ENCODE peak calls at places on chromosome 16, in seven cellular contexts. F, E, M, N, I, J and V are unnamed samples.
A peak's percentile ranks its signal among the peaks of the same experiment; 100 is the strongest.

GRCh38 chr16:82439678-82440293 is 187.0 kb upstream of the CDH13 start:
- DNase-seq in F (no peak), E (no peak), M (peak; percentile 29), N (no peak), I (no peak), J (no peak), V (no peak)

GRCh38 chr16:2183671-2184070 is 12.7 kb downstream of the CASKIN1 start:
- DNase-seq in F (no peak), E (no peak), M (no peak), N (no peak), I (no peak), J (no peak), V (no peak)

GRCh38 chr16:84088695-84089395 is 27.9 kb downstream of the MBTPS1 start:
- DNase-seq in F (peak; percentile 30), E (no peak), M (no peak), N (no peak), I (no peak), J (no peak), V (peak; percentile 85)

GRCh38 chr16:64445649-64446048 is 676.2 kb downstream of the CDH11 start:
- DNase-seq in F (no peak), E (no peak), M (no peak), N (no peak), I (no peak), J (no peak), V (no peak)

GRCh38 chr16:35391328-35391727 is 1931.9 kb downstream of the TP53TG3F start:
- DNase-seq in F (peak; percentile 59), E (peak; percentile 3), M (no peak), N (peak; percentile 65), I (no peak), J (peak; percentile 64), V (peak; percentile 47)

GRCh38 chr16:58377932-58378331 is 14.3 kb upstream of the GINS3 start:
- DNase-seq in F (no peak), E (no peak), M (no peak), N (no peak), I (no peak), J (no peak), V (no peak)

GRCh38 chr16:89623511-89624232 is 10.2 kb downstream of the DPEP1 start:
- DNase-seq in F (no peak), E (no peak), M (no peak), N (no peak), I (no peak), J (no peak), V (no peak)

GRCh38 chr16:59148756-59149155 is 414.6 kb upstream of the GOT2 start:
- DNase-seq in F (no peak), E (no peak), M (no peak), N (no peak), I (no peak), J (no peak), V (no peak)

GRCh38 chr16:57667526-57668258 is 414 bp upstream of the ADGRG3 start:
- DNase-seq in F (peak; percentile 42), E (no peak), M (no peak), N (no peak), I (no peak), J (peak; percentile 78), V (no peak)

GRCh38 chr16:66516808-66517585 is 32.9 kb downstream of the TK2 start:
- DNase-seq in F (peak; percentile 98), E (peak; percentile 44), M (peak; percentile 82), N (peak; percentile 56), I (peak; percentile 95), J (peak; percentile 98), V (peak; percentile 99)

GRCh38 chr16:3514621-3515020 is 13.8 kb downstream of the CLUAP1 start:
- DNase-seq in F (no peak), E (no peak), M (no peak), N (no peak), I (peak; percentile 16), J (peak; percentile 13), V (no peak)

GRCh38 chr16:82748026-82748425 is 121.3 kb downstream of the CDH13 start:
- DNase-seq in F (peak; percentile 31), E (peak; percentile 79), M (no peak), N (no peak), I (peak; percentile 47), J (no peak), V (no peak)

GRCh38 chr16:70706948-70707465 is 21.2 kb upstream of the MTSS2 start:
- DNase-seq in F (peak; percentile 80), E (no peak), M (peak; percentile 74), N (no peak), I (peak; percentile 45), J (no peak), V (no peak)

GRCh38 chr16:85428899-85429775 is 184.0 kb upstream of the GSE1 start:
- DNase-seq in F (no peak), E (no peak), M (no peak), N (no peak), I (no peak), J (no peak), V (no peak)

GRCh38 chr16:14003119-14003570 is 68.0 kb upstream of the MRTFB start:
- DNase-seq in F (peak; percentile 65), E (no peak), M (peak; percentile 13), N (peak; percentile 86), I (peak; percentile 58), J (peak; percentile 57), V (no peak)

GRCh38 chr16:81543571-81543970 is 99.0 kb downstream of the CMIP start:
- DNase-seq in F (no peak), E (no peak), M (no peak), N (no peak), I (no peak), J (no peak), V (no peak)

GRCh38 chr16:84382396-84382795 is 14.1 kb downstream of the ATP2C2 start:
- DNase-seq in F (no peak), E (no peak), M (no peak), N (no peak), I (no peak), J (no peak), V (no peak)

GRCh38 chr16:53695070-53695469 is 8.6 kb downstream of the RPGRIP1L start:
- DNase-seq in F (no peak), E (no peak), M (no peak), N (no peak), I (peak; percentile 64), J (no peak), V (no peak)

GRCh38 chr16:19108409-19109287 is 5.1 kb upstream of the ITPRIPL2 start:
- DNase-seq in F (no peak), E (no peak), M (no peak), N (no peak), I (no peak), J (no peak), V (no peak)

GRCh38 chr16:58499615-58500328 is at the start of gene NDRG4:
- DNase-seq in F (peak; percentile 90), E (peak; percentile 86), M (peak; percentile 82), N (peak; percentile 87), I (peak; percentile 77), J (peak; percentile 74), V (no peak)

GRCh38 chr16:19241512-19241911 is 44.0 kb upstream of the CLEC19A start:
- DNase-seq in F (no peak), E (no peak), M (no peak), N (no peak), I (no peak), J (no peak), V (no peak)

GRCh38 chr16:51876934-51877333 is 670.0 kb downstream of the TOX3 start:
- DNase-seq in F (peak; percentile 75), E (no peak), M (no peak), N (no peak), I (no peak), J (no peak), V (no peak)

GRCh38 chr16:50297301-50298074 is 31.1 kb downstream of the ADCY7 start:
- DNase-seq in F (no peak), E (peak; percentile 41), M (no peak), N (peak; percentile 57), I (no peak), J (no peak), V (no peak)

GRCh38 chr16:17994027-17994426 is 342.5 kb downstream of the NPIPA8 start:
- DNase-seq in F (no peak), E (no peak), M (no peak), N (no peak), I (no peak), J (no peak), V (no peak)

GRCh38 chr16:49441366-49441780 is 67.8 kb downstream of the C16orf78 start:
- DNase-seq in F (peak; percentile 25), E (no peak), M (no peak), N (peak; percentile 88), I (no peak), J (no peak), V (peak; percentile 94)

GRCh38 chr16:11117576-11118211 is 138.3 kb downstream of the SOCS1 start:
- DNase-seq in F (no peak), E (no peak), M (no peak), N (no peak), I (no peak), J (no peak), V (no peak)

GRCh38 chr16:55944377-55944802 is 69.2 kb upstream of the CES5A start:
- DNase-seq in F (peak; percentile 52), E (peak; percentile 56), M (peak; percentile 14), N (peak; percentile 8), I (peak; percentile 25), J (peak; percentile 67), V (peak; percentile 24)

GRCh38 chr16:48143816-48144215 is 12.0 kb downstream of the ABCC12 start:
- DNase-seq in F (no peak), E (no peak), M (no peak), N (no peak), I (no peak), J (no peak), V (no peak)

GRCh38 chr16:75127713-75128415 is 11.3 kb upstream of the LDHD start:
- DNase-seq in F (no peak), E (no peak), M (no peak), N (no peak), I (no peak), J (no peak), V (no peak)

GRCh38 chr16:87558682-87559081 is 43.6 kb upstream of the JPH3 start:
- DNase-seq in F (no peak), E (no peak), M (no peak), N (no peak), I (no peak), J (no peak), V (no peak)

GRCh38 chr16:87032554-87032953 is 284.6 kb downstream of the C16orf95 start:
- DNase-seq in F (no peak), E (no peak), M (no peak), N (no peak), I (no peak), J (no peak), V (no peak)

GRCh38 chr16:12120331-12120981 is 143.9 kb downstream of the SNX29 start:
- DNase-seq in F (peak; percentile 95), E (peak; percentile 33), M (no peak), N (peak; percentile 20), I (peak; percentile 78), J (no peak), V (no peak)

GRCh38 chr16:9345889-9346288 is 254.4 kb downstream of the HAPSTR1 start:
- DNase-seq in F (no peak), E (no peak), M (no peak), N (no peak), I (no peak), J (no peak), V (no peak)

GRCh38 chr16:72637306-72637705 is 410.6 kb downstream of the ZFHX3 start:
- DNase-seq in F (peak; percentile 12), E (no peak), M (peak; percentile 32), N (no peak), I (peak; percentile 56), J (no peak), V (no peak)

GRCh38 chr16:15427648-15428239 is 6.6 kb upstream of the BMERB1 start:
- DNase-seq in F (peak; percentile 62), E (peak; percentile 26), M (peak; percentile 40), N (peak; percentile 24), I (peak; percentile 51), J (peak; percentile 76), V (no peak)

GRCh38 chr16:54194008-54194731 is 92.4 kb downstream of the IRX3 start:
- DNase-seq in F (peak; percentile 45), E (peak; percentile 90), M (no peak), N (peak; percentile 72), I (no peak), J (no peak), V (no peak)

GRCh38 chr16:64434526-64435069 is 687.3 kb downstream of the CDH11 start:
- DNase-seq in F (no peak), E (no peak), M (no peak), N (peak; percentile 1), I (no peak), J (no peak), V (no peak)